ENCODE peak calls at places on chromosomes 13 and 19, in ten cellular contexts. One of them, this sample, is unnamed.

GRCh38 chr19:1856345-1856697 is 7.1 kb downstream of the KLF16 start:
- DNase-seq in heart right ventricle: no peak
- DNase-seq in amygdala: no peak
- DNase-seq in DMS79: no peak
- DNase-seq in stimulated activated CD8-positive, alpha-beta memory T cell treated with anti-CD3 and anti-CD28 coated beads, Interleukin-7, amount 100 ng/mL, for 1 hour: no peak
- DNase-seq in activated effector memory CD4-positive, alpha-beta T cell treated with anti-CD3 and anti-CD28 coated beads, Interleukin-2, amount 50 U/mL, for 16 hours: no peak
- DNase-seq in colonic mucosa: no peak
- DNase-seq in cardiac fibroblast: no peak
- DNase-seq in pancreas: no peak
- DNase-seq in effector memory CD8-positive, alpha-beta T cell: no peak
- DNase-seq in this sample: no peak

GRCh38 chr19:13291913-13292312 is 141.7 kb downstream of the IER2 start:
- DNase-seq in heart right ventricle: no peak
- DNase-seq in amygdala: no peak
- DNase-seq in DMS79: no peak
- DNase-seq in stimulated activated CD8-positive, alpha-beta memory T cell treated with anti-CD3 and anti-CD28 coated beads, Interleukin-7, amount 100 ng/mL, for 1 hour: no peak
- DNase-seq in activated effector memory CD4-positive, alpha-beta T cell treated with anti-CD3 and anti-CD28 coated beads, Interleukin-2, amount 50 U/mL, for 16 hours: no peak
- DNase-seq in colonic mucosa: no peak
- DNase-seq in cardiac fibroblast: no peak
- DNase-seq in pancreas: no peak
- DNase-seq in effector memory CD8-positive, alpha-beta T cell: no peak
- DNase-seq in this sample: no peak

GRCh38 chr13:97434417-97435296 is 688 bp downstream of the RAP2A start:
- DNase-seq in heart right ventricle: peak; percentile 26
- DNase-seq in amygdala: peak; percentile 39
- DNase-seq in DMS79: peak; percentile 26
- DNase-seq in stimulated activated CD8-positive, alpha-beta memory T cell treated with anti-CD3 and anti-CD28 coated beads, Interleukin-7, amount 100 ng/mL, for 1 hour: peak; percentile 4
- DNase-seq in activated effector memory CD4-positive, alpha-beta T cell treated with anti-CD3 and anti-CD28 coated beads, Interleukin-2, amount 50 U/mL, for 16 hours: peak; percentile 81
- DNase-seq in colonic mucosa: peak; percentile 46
- DNase-seq in cardiac fibroblast: peak; percentile 41
- DNase-seq in pancreas: peak; percentile 51
- DNase-seq in effector memory CD8-positive, alpha-beta T cell: peak; percentile 34
- DNase-seq in this sample: peak; percentile 10

GRCh38 chr19:36436531-36436930 is 18.1 kb upstream of the ZFP82 start:
- DNase-seq in heart right ventricle: no peak
- DNase-seq in amygdala: no peak
- DNase-seq in DMS79: no peak
- DNase-seq in stimulated activated CD8-positive, alpha-beta memory T cell treated with anti-CD3 and anti-CD28 coated beads, Interleukin-7, amount 100 ng/mL, for 1 hour: no peak
- DNase-seq in activated effector memory CD4-positive, alpha-beta T cell treated with anti-CD3 and anti-CD28 coated beads, Interleukin-2, amount 50 U/mL, for 16 hours: no peak
- DNase-seq in colonic mucosa: no peak
- DNase-seq in cardiac fibroblast: peak; percentile 47
- DNase-seq in pancreas: no peak
- DNase-seq in effector memory CD8-positive, alpha-beta T cell: no peak
- DNase-seq in this sample: no peak

GRCh38 chr13:37889102-37889501 is 19.5 kb upstream of the TRPC4 start:
- DNase-seq in heart right ventricle: no peak
- DNase-seq in amygdala: no peak
- DNase-seq in DMS79: no peak
- DNase-seq in stimulated activated CD8-positive, alpha-beta memory T cell treated with anti-CD3 and anti-CD28 coated beads, Interleukin-7, amount 100 ng/mL, for 1 hour: no peak
- DNase-seq in activated effector memory CD4-positive, alpha-beta T cell treated with anti-CD3 and anti-CD28 coated beads, Interleukin-2, amount 50 U/mL, for 16 hours: no peak
- DNase-seq in colonic mucosa: no peak
- DNase-seq in cardiac fibroblast: peak; percentile 48
- DNase-seq in pancreas: no peak
- DNase-seq in effector memory CD8-positive, alpha-beta T cell: no peak
- DNase-seq in this sample: no peak

GRCh38 chr19:46958542-46958941 is 61.1 kb upstream of the NPAS1 start:
- DNase-seq in heart right ventricle: no peak
- DNase-seq in amygdala: no peak
- DNase-seq in DMS79: no peak
- DNase-seq in stimulated activated CD8-positive, alpha-beta memory T cell treated with anti-CD3 and anti-CD28 coated beads, Interleukin-7, amount 100 ng/mL, for 1 hour: no peak
- DNase-seq in activated effector memory CD4-positive, alpha-beta T cell treated with anti-CD3 and anti-CD28 coated beads, Interleukin-2, amount 50 U/mL, for 16 hours: no peak
- DNase-seq in colonic mucosa: no peak
- DNase-seq in cardiac fibroblast: peak; percentile 86
- DNase-seq in pancreas: no peak
- DNase-seq in effector memory CD8-positive, alpha-beta T cell: no peak
- DNase-seq in this sample: no peak

GRCh38 chr13:109336730-109337129 is 449.7 kb downstream of the IRS2 start:
- DNase-seq in heart right ventricle: no peak
- DNase-seq in amygdala: no peak
- DNase-seq in DMS79: no peak
- DNase-seq in stimulated activated CD8-positive, alpha-beta memory T cell treated with anti-CD3 and anti-CD28 coated beads, Interleukin-7, amount 100 ng/mL, for 1 hour: no peak
- DNase-seq in activated effector memory CD4-positive, alpha-beta T cell treated with anti-CD3 and anti-CD28 coated beads, Interleukin-2, amount 50 U/mL, for 16 hours: no peak
- DNase-seq in colonic mucosa: no peak
- DNase-seq in cardiac fibroblast: peak; percentile 90
- DNase-seq in pancreas: no peak
- DNase-seq in effector memory CD8-positive, alpha-beta T cell: no peak
- DNase-seq in this sample: no peak

GRCh38 chr13:20191902-20192469 is 752 bp downstream of the GJB2 start:
- DNase-seq in heart right ventricle: no peak
- DNase-seq in amygdala: no peak
- DNase-seq in DMS79: no peak
- DNase-seq in stimulated activated CD8-positive, alpha-beta memory T cell treated with anti-CD3 and anti-CD28 coated beads, Interleukin-7, amount 100 ng/mL, for 1 hour: no peak
- DNase-seq in activated effector memory CD4-positive, alpha-beta T cell treated with anti-CD3 and anti-CD28 coated beads, Interleukin-2, amount 50 U/mL, for 16 hours: no peak
- DNase-seq in colonic mucosa: peak; percentile 75
- DNase-seq in cardiac fibroblast: no peak
- DNase-seq in pancreas: peak; percentile 43
- DNase-seq in effector memory CD8-positive, alpha-beta T cell: no peak
- DNase-seq in this sample: no peak

GRCh38 chr13:104984296-104984818 is 1551.1 kb downstream of the EFNB2 start:
- DNase-seq in heart right ventricle: peak; percentile 50
- DNase-seq in amygdala: no peak
- DNase-seq in DMS79: no peak
- DNase-seq in stimulated activated CD8-positive, alpha-beta memory T cell treated with anti-CD3 and anti-CD28 coated beads, Interleukin-7, amount 100 ng/mL, for 1 hour: peak; percentile 0
- DNase-seq in activated effector memory CD4-positive, alpha-beta T cell treated with anti-CD3 and anti-CD28 coated beads, Interleukin-2, amount 50 U/mL, for 16 hours: no peak
- DNase-seq in colonic mucosa: no peak
- DNase-seq in cardiac fibroblast: peak; percentile 55
- DNase-seq in pancreas: peak; percentile 12
- DNase-seq in effector memory CD8-positive, alpha-beta T cell: peak; percentile 21
- DNase-seq in this sample: peak; percentile 20

GRCh38 chr13:100883453-100883852 is 208.9 kb upstream of the TMTC4 start:
- DNase-seq in heart right ventricle: no peak
- DNase-seq in amygdala: no peak
- DNase-seq in DMS79: no peak
- DNase-seq in stimulated activated CD8-positive, alpha-beta memory T cell treated with anti-CD3 and anti-CD28 coated beads, Interleukin-7, amount 100 ng/mL, for 1 hour: no peak
- DNase-seq in activated effector memory CD4-positive, alpha-beta T cell treated with anti-CD3 and anti-CD28 coated beads, Interleukin-2, amount 50 U/mL, for 16 hours: no peak
- DNase-seq in colonic mucosa: no peak
- DNase-seq in cardiac fibroblast: no peak
- DNase-seq in pancreas: no peak
- DNase-seq in effector memory CD8-positive, alpha-beta T cell: no peak
- DNase-seq in this sample: no peak

GRCh38 chr13:84655677-84656076 is 773.4 kb upstream of the SLITRK1 start:
- DNase-seq in heart right ventricle: no peak
- DNase-seq in amygdala: no peak
- DNase-seq in DMS79: no peak
- DNase-seq in stimulated activated CD8-positive, alpha-beta memory T cell treated with anti-CD3 and anti-CD28 coated beads, Interleukin-7, amount 100 ng/mL, for 1 hour: no peak
- DNase-seq in activated effector memory CD4-positive, alpha-beta T cell treated with anti-CD3 and anti-CD28 coated beads, Interleukin-2, amount 50 U/mL, for 16 hours: no peak
- DNase-seq in colonic mucosa: no peak
- DNase-seq in cardiac fibroblast: peak; percentile 64
- DNase-seq in pancreas: no peak
- DNase-seq in effector memory CD8-positive, alpha-beta T cell: no peak
- DNase-seq in this sample: no peak

This sample was measured in stimulated activated CD4-positive, alpha-beta T cell treated with anti-CD3 and anti-CD28 coated beads, Interleukin-12 subunit alpha, Interleukin-12 subunit beta, amount 100 ng/mL, for 48 hours.